ENCODE peak calls at places on chromosomes 2 and 18, in nine cellular contexts. Y is GM23248, D is MM.1S, E is hepatocyte, Z is OCI-LY7, W is neural progenitor cell, T is PC-3, K is SK-N-SH, U is GM23338. X is an unnamed sample.

GRCh38 chr2:68850524-68850923 is 20.7 kb downstream of the BMP10 start:
- DNase-seq in E (no peak), Z (peak; percentile 17), K (no peak), W (no peak), D (no peak), U (no peak), Y (no peak), T (no peak), X (no peak)

GRCh38 chr2:177529166-177529565 is 136.6 kb downstream of the AGPS start:
- DNase-seq in K (no peak), T (no peak), Y (no peak), E (no peak), Z (no peak), U (peak; percentile 19), D (no peak), W (no peak), X (no peak)

GRCh38 chr2:105403785-105404698 is 5.2 kb upstream of the FHL2 start:
- DNase-seq in Y (peak; percentile 96), T (peak; percentile 95), K (no peak), E (peak; percentile 61), D (no peak), W (no peak), U (peak; percentile 59), Z (no peak), X (peak; percentile 93)

GRCh38 chr2:96913117-96913397 is 43.2 kb upstream of the SEMA4C start:
- DNase-seq in Y (no peak), E (no peak), K (no peak), T (no peak), U (no peak), Z (no peak), W (no peak), D (no peak), X (no peak)

GRCh38 chr2:95159690-95160449 is at the start of gene ZNF514:
- DNase-seq in T (peak; percentile 69), U (peak; percentile 78), E (peak; percentile 93), K (peak; percentile 93), W (peak; percentile 92), D (peak; percentile 49), Z (peak; percentile 68), Y (peak; percentile 90), X (no peak)

GRCh38 chr18:47409519-47409918 is 158.1 kb upstream of the SKOR2 start:
- DNase-seq in Z (no peak), K (no peak), E (no peak), T (no peak), Y (no peak), W (no peak), D (no peak), U (no peak), X (no peak)

GRCh38 chr2:10078704-10079191 is 1.5 kb downstream of the CYS1 start:
- DNase-seq in T (no peak), K (no peak), D (no peak), U (no peak), Z (no peak), W (no peak), E (no peak), Y (no peak), X (no peak)

GRCh38 chr18:9736942-9737813 is 29.1 kb downstream of the RAB31 start:
- DNase-seq in U (no peak), D (no peak), Y (peak; percentile 82), Z (no peak), E (peak; percentile 54), K (peak; percentile 55), T (peak; percentile 85), W (no peak), X (peak; percentile 65)

GRCh38 chr18:36744261-36744876 is 84.4 kb downstream of the TPGS2 start:
- DNase-seq in W (no peak), K (no peak), U (no peak), D (no peak), Y (peak; percentile 77), E (no peak), Z (no peak), T (no peak), X (no peak)

GRCh38 chr18:1018211-1018651 is 113.6 kb downstream of the ADCYAP1 start:
- DNase-seq in Y (peak; percentile 34), U (no peak), T (no peak), W (peak; percentile 67), K (no peak), Z (no peak), E (no peak), D (no peak), X (no peak)

GRCh38 chr2:95389256-95390119 is 13.0 kb upstream of the FAHD2A start:
- DNase-seq in Y (peak; percentile 84), D (peak; percentile 31), E (peak; percentile 63), U (peak; percentile 84), W (peak; percentile 81), K (peak; percentile 86), T (peak; percentile 66), Z (peak; percentile 51), X (peak; percentile 18)

GRCh38 chr2:172098287-172098649 is 4.4 kb downstream of the DLX2 start:
- DNase-seq in Z (no peak), Y (peak; percentile 38), D (no peak), K (peak; percentile 16), W (no peak), T (no peak), U (peak; percentile 41), E (no peak), X (no peak)
- H3K4me2 ChIP-seq in Z (no peak overlapping the region), Y (peak overlapping the region; percentile 99), D (no peak overlapping the region), K (peak overlapping the region; percentile 75), W (no peak overlapping the region), T (peak overlapping the region; percentile 93), U (peak overlapping the region; percentile 93), E (peak overlapping the region; percentile 96), X (peak overlapping the region; percentile 73)

GRCh38 chr2:134491796-134492441 is 226.9 kb downstream of the TMEM163 start:
- DNase-seq in W (no peak), E (no peak), D (no peak), U (no peak), Z (no peak), T (peak; percentile 70), K (peak; percentile 65), Y (no peak), X (peak; percentile 37)
- TF ChIP-seq EZH2phosphoT487 in W (no peak), E (no peak), D (no peak), U (no peak), Z (no peak), T (no peak), K (no peak), Y (no peak), X (no peak)

GRCh38 chr2:238927746-238928519 is 80.0 kb downstream of the TWIST2 start:
- DNase-seq in T (no peak), E (no peak), Z (no peak), U (no peak), W (no peak), K (no peak), D (no peak), Y (no peak), X (no peak)

GRCh38 chr2:238928520-238929241 is 80.8 kb downstream of the TWIST2 start:
- DNase-seq in W (no peak), Z (no peak), Y (no peak), U (no peak), T (no peak), D (no peak), E (no peak), K (no peak), X (no peak)

GRCh38 chr2:238925816-238926215 is 77.9 kb downstream of the TWIST2 start:
- DNase-seq in U (no peak), E (no peak), Y (no peak), K (no peak), T (no peak), D (no peak), W (no peak), Z (no peak), X (no peak)

GRCh38 chr2:238925281-238925680 is 77.4 kb downstream of the TWIST2 start:
- DNase-seq in E (no peak), Y (no peak), W (no peak), T (no peak), D (no peak), K (no peak), U (no peak), Z (no peak), X (no peak)

GRCh38 chr2:238926761-238927611 is 79.1 kb downstream of the TWIST2 start:
- DNase-seq in U (no peak), W (no peak), D (no peak), Z (no peak), T (no peak), Y (no peak), E (no peak), K (no peak), X (no peak)
- H3K4me2 ChIP-seq in U (no peak overlapping the region), W (no peak overlapping the region), D (no peak overlapping the region), Z (no peak overlapping the region), T (no peak overlapping the region), Y (no peak overlapping the region), E (no peak overlapping the region), K (no peak overlapping the region), X (no peak overlapping the region)

DNA sequence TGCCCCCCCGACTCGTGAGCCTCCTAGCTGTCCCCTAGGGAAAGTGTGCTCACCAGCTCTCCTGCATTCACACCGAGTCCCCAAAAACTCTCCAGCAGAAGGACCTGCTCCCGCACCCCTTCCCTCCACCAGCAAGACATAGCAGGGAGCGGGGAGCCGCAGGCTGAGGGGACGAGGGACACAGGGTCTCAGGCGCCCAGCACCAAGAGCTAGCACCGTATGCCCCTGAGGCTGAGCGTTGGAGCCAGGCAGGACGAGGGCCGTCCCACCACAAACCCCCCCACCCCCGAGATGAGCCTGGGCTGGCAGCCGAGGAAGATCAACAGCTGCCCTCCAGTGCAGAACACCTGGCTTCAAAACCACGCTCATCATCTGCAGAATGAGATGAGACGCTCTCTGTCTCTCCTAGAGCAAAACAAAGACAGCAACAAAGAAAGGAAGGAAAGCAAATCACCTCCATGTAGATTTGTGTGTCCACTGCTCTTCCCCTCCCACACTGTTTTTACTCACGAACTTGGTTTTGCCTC is 39.8 kb upstream of the SALL3 start:
- DNase-seq in T (no peak), D (no peak), W (no peak), Y (no peak), U (no peak), K (no peak), E (no peak), Z (no peak), X (no peak)
- TF ChIP-seq EZH2phosphoT487 in T (no peak), D (no peak), W (no peak), Y (no peak), U (no peak), K (no peak), E (no peak), Z (no peak), X (no peak)

X was measured in HCT116.